ENCODE peak calls at places on chromosomes 6 and 20, in six cellular contexts. Y, O, W, R, F and N are unnamed samples. For H3K36me3, the result is how much of the 10 kb centered on the place peaks cover.

GRCh38 chr6:43742931-43743632 is 26.9 kb upstream of the VEGFA start:
- DNase-seq in W (no peak), R (peak), F (no peak), Y (no peak), O (no peak), N (no peak)

GRCh38 chr6:72720464-72720863 is 98.6 kb downstream of the KCNQ5 start:
- DNase-seq in Y (no peak), R (no peak), W (no peak), F (no peak), O (no peak), N (no peak)

GRCh38 chr6:152189736-152190135 is 382.3 kb downstream of the ESR1 start:
- DNase-seq in F (no peak), O (no peak), R (no peak), Y (no peak), W (no peak), N (no peak)

GRCh38 chr6:153673750-153674149 is 365.3 kb upstream of the OPRM1 start:
- DNase-seq in F (no peak), O (no peak), W (no peak), R (no peak), Y (no peak), N (no peak)

GRCh38 chr6:3081965-3082364 is 13.7 kb downstream of the RIPK1 start:
- DNase-seq in O (no peak), W (no peak), F (no peak), Y (no peak), R (no peak), N (no peak)

GRCh38 chr6:52420668-52421358 is 671 bp downstream of the EFHC1 start:
- DNase-seq in W (no peak), F (peak), O (no peak), R (peak), Y (peak), N (peak)

GRCh38 chr20:21373436-21373835 is 23.9 kb downstream of the NKX2-4 start:
- DNase-seq in R (no peak), F (no peak), O (no peak), W (no peak), Y (no peak), N (no peak)

GRCh38 chr6:12009904-12010634 is 2.0 kb upstream of the HIVEP1 start:
- DNase-seq in F (no peak), W (no peak), O (no peak), Y (no peak), R (no peak), N (no peak)

GRCh38 chr6:37239511-37239910 is 18.1 kb upstream of the TBC1D22B start:
- DNase-seq in Y (no peak), O (no peak), R (no peak), F (no peak), W (no peak), N (no peak)

GRCh38 chr6:156589281-156589680 is 187.9 kb upstream of the ARID1B start:
- DNase-seq in W (no peak), O (no peak), R (no peak), F (no peak), Y (no peak), N (no peak)

GRCh38 chr6:29850011-29850553 is 22.5 kb downstream of the HLA-G start:
- DNase-seq in O (no peak), F (peak), R (no peak), W (no peak), Y (peak), N (no peak)

GRCh38 chr6:100381111-100381510 is 83.6 kb downstream of the SIM1 start:
- DNase-seq in R (no peak), O (no peak), Y (no peak), W (no peak), F (no peak), N (no peak)

GRCh38 chr6:133837801-133838349 is 51.0 kb upstream of the TCF21 start:
- DNase-seq in O (no peak), Y (peak), W (peak), F (peak), R (peak), N (peak)

GRCh38 chr20:46651091-46651962 is at the start of gene SLC13A3:
- DNase-seq in F (no peak), R (peak), Y (peak), O (no peak), W (no peak), N (no peak)

GRCh38 chr6:15444881-15445280 is 199.0 kb downstream of the JARID2 start:
- DNase-seq in O (no peak), F (no peak), Y (no peak), R (peak), W (peak), N (no peak)

GRCh38 chr6:31510007-31510406 is 12.1 kb downstream of the MICB start:
- DNase-seq in W (no peak), R (no peak), Y (no peak), O (no peak), F (no peak), N (no peak)
- H3K36me3 ChIP-seq in W (under half), R (under half), Y (under half), O (under half), F (under half), N (under half)

GRCh38 chr6:48837744-48838143 is 625.3 kb downstream of the MMUT start:
- DNase-seq in Y (no peak), O (no peak), W (no peak), R (no peak), F (no peak), N (no peak)
- TF ChIP-seq POLR2AphosphoS5 in Y (no peak), O (no peak), W (no peak), R (no peak), F (no peak), N (no peak)

DNA sequence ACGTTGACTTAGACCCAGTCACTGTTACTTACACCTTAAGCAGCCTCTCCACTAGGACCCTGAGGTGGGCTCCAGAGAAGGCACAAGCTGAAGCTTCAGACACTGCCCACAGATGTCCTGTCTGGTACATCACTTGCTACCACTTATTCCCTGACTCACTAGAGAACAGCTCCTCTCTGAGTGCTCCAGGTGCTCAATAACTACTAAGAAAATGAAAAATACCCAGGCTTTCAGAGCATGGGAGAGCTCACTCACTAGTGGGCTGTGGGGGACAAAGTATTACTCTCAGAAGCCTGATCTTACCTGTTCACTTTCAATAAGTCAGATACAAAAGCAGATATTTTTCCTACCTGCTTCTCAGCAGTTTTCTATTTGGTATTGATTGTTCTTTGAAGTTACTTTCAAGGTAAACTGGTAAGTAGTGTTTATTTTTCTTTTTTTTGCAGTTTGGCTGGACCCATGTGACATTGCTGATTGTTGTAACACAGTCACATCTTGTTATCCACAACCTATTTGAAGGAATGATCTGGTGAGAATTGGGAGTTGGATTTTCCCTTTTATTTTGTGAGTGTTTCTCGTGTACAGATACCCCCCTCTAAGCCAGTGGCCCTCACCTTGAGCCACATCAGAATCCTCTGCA is 55.9 kb downstream of the CDS2 start:
- DNase-seq in W (no peak), R (no peak), F (no peak), Y (no peak), O (no peak), N (no peak)
- H3K36me3 ChIP-seq in W (under half), R (under half), F (under half), Y (under half), O (under half), N (under half)

GRCh38 chr20:35454881-35455609 is at the start of gene CEP250:
- DNase-seq in Y (peak), F (peak), R (peak), O (peak), W (peak), N (peak)
- TF ChIP-seq POLR2AphosphoS5 in Y (peak), F (peak), R (peak), O (peak), W (peak), N (peak)

GRCh38 chr6:35354361-35355135 is 12.2 kb downstream of the PPARD start:
- DNase-seq in Y (no peak), F (no peak), O (no peak), W (no peak), R (no peak), N (no peak)
- H3K36me3 ChIP-seq in Y (under half), F (under half), O (under half), W (under half), R (under half), N (under half)

DNA sequence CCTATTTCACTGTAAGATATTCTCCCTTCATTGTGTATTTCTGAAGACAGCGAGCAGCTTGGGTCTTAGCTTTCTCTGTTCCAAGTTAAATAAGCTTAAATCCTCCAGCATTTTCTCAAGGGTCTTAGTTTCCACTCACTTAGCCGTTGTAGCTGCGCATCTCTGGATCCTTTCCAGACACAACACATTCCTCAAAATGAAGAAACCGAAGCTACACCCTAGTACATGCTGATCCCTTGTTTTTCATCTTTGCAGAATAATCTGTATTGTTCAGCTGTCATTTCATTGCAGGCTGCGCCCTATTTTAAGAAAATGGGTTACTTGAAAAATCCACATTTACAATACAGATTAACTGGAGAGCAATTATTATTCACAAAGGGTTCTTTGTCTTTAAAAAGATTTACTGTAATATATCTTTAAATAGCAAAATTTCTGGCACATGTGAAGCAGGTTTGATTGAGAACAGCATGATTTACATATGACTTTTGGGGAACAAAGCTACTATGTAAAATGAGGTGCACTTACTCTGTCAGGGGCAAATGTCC is 375.9 kb downstream of the QKI start:
- DNase-seq in O (no peak), R (no peak), Y (no peak), F (no peak), W (no peak), N (no peak)
- TF ChIP-seq POLR2AphosphoS5 in O (no peak), R (no peak), Y (no peak), F (no peak), W (no peak), N (no peak)

DNA sequence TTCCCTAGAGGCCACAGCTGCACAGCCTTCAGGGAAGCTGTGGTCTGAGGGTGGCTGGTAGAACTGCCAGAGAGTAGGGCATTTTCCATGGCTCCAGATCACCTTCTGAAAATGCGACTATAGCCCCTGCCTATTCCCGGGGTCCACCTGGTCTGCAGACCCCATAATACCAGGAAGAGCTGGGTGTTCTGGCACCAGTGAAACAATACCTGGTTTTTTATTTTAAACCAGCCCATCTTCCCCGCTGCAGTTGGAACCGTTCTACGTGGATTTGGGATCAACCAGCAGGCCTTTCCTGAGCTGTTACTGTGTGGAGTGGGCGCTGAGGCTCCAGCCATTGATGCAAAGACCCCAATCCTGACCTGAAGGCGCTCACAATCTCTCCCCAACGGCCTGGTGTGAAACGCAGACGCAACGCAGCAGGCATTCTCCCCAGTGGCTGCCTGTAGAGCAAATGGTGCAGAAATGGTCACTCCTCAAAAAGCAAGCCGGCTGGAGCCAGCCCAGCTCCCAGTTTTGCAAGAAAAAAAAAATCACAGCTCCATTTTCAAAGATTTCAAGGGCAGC is 11.2 kb downstream of the NPEPL1 start:
- DNase-seq in R (no peak), O (no peak), F (no peak), Y (no peak), W (no peak), N (no peak)
- H3K36me3 ChIP-seq in R (under half), O (under half), F (under half), Y (under half), W (under half), N (under half)

DNA sequence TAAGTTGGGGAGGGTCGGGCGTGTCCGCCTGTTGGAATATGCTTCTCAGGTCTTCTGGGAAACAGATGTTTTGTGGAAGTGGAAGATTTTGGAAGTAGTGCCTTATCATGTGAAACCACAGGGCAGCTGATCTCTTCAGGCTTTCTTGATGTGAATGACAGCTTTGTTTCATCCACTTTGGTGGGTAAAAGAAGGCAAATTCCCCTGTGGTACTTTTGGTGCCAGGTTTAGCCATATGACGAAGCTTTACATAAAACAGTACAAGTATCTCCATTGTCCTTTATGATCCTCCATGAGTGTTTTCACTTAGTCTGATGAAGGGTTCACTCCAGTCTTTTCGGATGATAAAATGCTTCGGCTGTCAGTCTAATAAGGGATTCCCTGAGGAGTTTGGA is 4.6 kb downstream of the IRF4 start:
- DNase-seq in Y (no peak), R (no peak), O (no peak), F (no peak), W (no peak), N (no peak)
- TF ChIP-seq POLR2AphosphoS5 in Y (no peak), R (no peak), O (no peak), F (no peak), W (no peak), N (no peak)